ENCODE peak calls at places on chromosomes 16 and 17, in six cellular contexts. One of them, this sample, is unnamed.

GRCh38 chr16:11619327-11619851 is 32.7 kb upstream of the LITAF start:
- DNase-seq in ovary: no peak
- DNase-seq in gastrocnemius medialis: no peak
- DNase-seq in stomach: no peak
- DNase-seq in heart right ventricle: no peak
- DNase-seq in CD8-positive, alpha-beta memory T cell: peak; percentile 68
- DNase-seq in this sample: no peak

GRCh38 chr16:1486551-1487390 is 2.0 kb downstream of the PTX4 start:
- DNase-seq in ovary: no peak
- DNase-seq in gastrocnemius medialis: no peak
- DNase-seq in stomach: no peak
- DNase-seq in heart right ventricle: no peak
- DNase-seq in CD8-positive, alpha-beta memory T cell: no peak
- DNase-seq in this sample: no peak

GRCh38 chr17:40922239-40922638 is 15.2 kb downstream of the KRT23 start:
- DNase-seq in ovary: no peak
- DNase-seq in gastrocnemius medialis: peak; percentile 11
- DNase-seq in stomach: peak; percentile 32
- DNase-seq in heart right ventricle: no peak
- DNase-seq in CD8-positive, alpha-beta memory T cell: no peak
- DNase-seq in this sample: peak; percentile 86

GRCh38 chr16:51418258-51418657 is 267.2 kb upstream of the SALL1 start:
- DNase-seq in ovary: no peak
- DNase-seq in gastrocnemius medialis: no peak
- DNase-seq in stomach: no peak
- DNase-seq in heart right ventricle: no peak
- DNase-seq in CD8-positive, alpha-beta memory T cell: no peak
- DNase-seq in this sample: no peak

GRCh38 chr16:1729445-1729844 is 23.4 kb downstream of the MAPK8IP3 start:
- DNase-seq in ovary: no peak
- DNase-seq in gastrocnemius medialis: no peak
- DNase-seq in stomach: no peak
- DNase-seq in heart right ventricle: no peak
- DNase-seq in CD8-positive, alpha-beta memory T cell: no peak
- DNase-seq in this sample: no peak

GRCh38 chr16:70395345-70395901 is 43.5 kb downstream of the ST3GAL2 start:
- DNase-seq in ovary: no peak
- DNase-seq in gastrocnemius medialis: peak; percentile 29
- DNase-seq in stomach: peak; percentile 77
- DNase-seq in heart right ventricle: peak; percentile 59
- DNase-seq in CD8-positive, alpha-beta memory T cell: peak; percentile 66
- DNase-seq in this sample: peak; percentile 88

GRCh38 chr17:66633322-66633965 is 201.5 kb upstream of the CACNG5 start:
- DNase-seq in ovary: no peak
- DNase-seq in gastrocnemius medialis: no peak
- DNase-seq in stomach: no peak
- DNase-seq in heart right ventricle: no peak
- DNase-seq in CD8-positive, alpha-beta memory T cell: no peak
- DNase-seq in this sample: no peak

GRCh38 chr17:56868716-56869115 is 34.8 kb downstream of the DGKE start:
- DNase-seq in ovary: no peak
- DNase-seq in gastrocnemius medialis: no peak
- DNase-seq in stomach: no peak
- DNase-seq in heart right ventricle: no peak
- DNase-seq in CD8-positive, alpha-beta memory T cell: no peak
- DNase-seq in this sample: no peak

GRCh38 chr16:88066680-88067529 is 115.7 kb downstream of the BANP start:
- DNase-seq in ovary: no peak
- DNase-seq in gastrocnemius medialis: no peak
- DNase-seq in stomach: no peak
- DNase-seq in heart right ventricle: no peak
- DNase-seq in CD8-positive, alpha-beta memory T cell: no peak
- DNase-seq in this sample: peak; percentile 41

GRCh38 chr16:85333744-85334640 is 221.7 kb upstream of the CIBAR2 start:
- DNase-seq in ovary: no peak
- DNase-seq in gastrocnemius medialis: no peak
- DNase-seq in stomach: no peak
- DNase-seq in heart right ventricle: no peak
- DNase-seq in CD8-positive, alpha-beta memory T cell: no peak
- DNase-seq in this sample: no peak

GRCh38 chr16:85335584-85336492 is 223.6 kb upstream of the CIBAR2 start:
- DNase-seq in ovary: no peak
- DNase-seq in gastrocnemius medialis: no peak
- DNase-seq in stomach: no peak
- DNase-seq in heart right ventricle: no peak
- DNase-seq in CD8-positive, alpha-beta memory T cell: no peak
- DNase-seq in this sample: no peak

GRCh38 chr16:85332175-85332574 is 219.9 kb upstream of the CIBAR2 start:
- DNase-seq in ovary: no peak
- DNase-seq in gastrocnemius medialis: no peak
- DNase-seq in stomach: no peak
- DNase-seq in heart right ventricle: no peak
- DNase-seq in CD8-positive, alpha-beta memory T cell: no peak
- DNase-seq in this sample: no peak

GRCh38 chr16:85333337-85333736 is 221.1 kb upstream of the CIBAR2 start:
- DNase-seq in ovary: no peak
- DNase-seq in gastrocnemius medialis: no peak
- DNase-seq in stomach: no peak
- DNase-seq in heart right ventricle: no peak
- DNase-seq in CD8-positive, alpha-beta memory T cell: no peak
- DNase-seq in this sample: no peak

DNA sequence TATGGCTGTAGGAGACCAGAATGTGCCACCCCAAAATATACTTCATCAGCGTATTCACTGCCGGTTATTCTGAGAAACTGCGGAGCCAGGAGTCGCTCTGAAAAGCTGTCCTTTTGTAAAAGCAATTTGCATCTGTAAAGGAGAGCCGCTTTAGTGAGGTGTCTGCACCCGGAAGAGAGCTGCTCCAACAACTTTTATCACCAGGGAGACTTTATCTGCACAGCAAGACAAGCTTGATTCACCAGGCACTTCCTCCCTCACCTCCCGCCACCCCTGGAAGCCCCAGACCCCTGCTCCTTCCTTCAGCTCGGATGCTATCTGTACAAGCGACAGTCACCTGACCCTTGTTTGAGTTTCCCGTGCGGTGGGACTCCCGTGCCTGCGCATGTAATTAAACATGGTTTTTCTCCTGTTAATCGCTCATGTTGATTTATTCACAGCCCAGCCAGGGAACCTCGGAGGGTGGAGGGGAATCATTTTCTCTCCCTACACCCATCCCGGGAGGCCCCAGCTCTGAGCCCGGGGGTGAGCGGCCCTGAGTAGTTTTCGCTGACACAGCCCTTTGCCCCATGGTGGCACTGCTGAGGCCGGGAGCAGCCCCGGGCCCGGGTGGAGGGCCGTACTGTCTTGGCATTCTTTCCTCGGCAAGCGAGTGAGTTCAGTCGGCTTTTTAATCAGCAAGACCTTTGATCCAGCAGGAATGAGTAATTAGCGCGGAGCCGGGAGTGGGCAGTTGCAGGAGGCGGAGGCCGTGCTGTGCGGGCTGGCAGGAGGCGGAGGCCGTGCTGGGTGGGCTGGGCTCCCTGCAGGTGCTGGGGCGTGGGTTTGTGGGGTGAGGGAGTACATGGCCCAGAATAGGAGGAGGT is 222.7 kb upstream of the CIBAR2 start:
- DNase-seq in ovary: no peak
- DNase-seq in gastrocnemius medialis: no peak
- DNase-seq in stomach: peak; percentile 91
- DNase-seq in heart right ventricle: no peak
- DNase-seq in CD8-positive, alpha-beta memory T cell: no peak
- DNase-seq in this sample: no peak
- H3K4me3 ChIP-seq in ovary: no peak overlapping the region
- H3K4me3 ChIP-seq in gastrocnemius medialis: no peak overlapping the region
- H3K4me3 ChIP-seq in stomach: no peak overlapping the region
- H3K4me3 ChIP-seq in heart right ventricle: no peak overlapping the region
- H3K4me3 ChIP-seq in CD8-positive, alpha-beta memory T cell: peak overlapping the region; percentile 17
- H3K4me3 ChIP-seq in this sample: no peak overlapping the region

DNA sequence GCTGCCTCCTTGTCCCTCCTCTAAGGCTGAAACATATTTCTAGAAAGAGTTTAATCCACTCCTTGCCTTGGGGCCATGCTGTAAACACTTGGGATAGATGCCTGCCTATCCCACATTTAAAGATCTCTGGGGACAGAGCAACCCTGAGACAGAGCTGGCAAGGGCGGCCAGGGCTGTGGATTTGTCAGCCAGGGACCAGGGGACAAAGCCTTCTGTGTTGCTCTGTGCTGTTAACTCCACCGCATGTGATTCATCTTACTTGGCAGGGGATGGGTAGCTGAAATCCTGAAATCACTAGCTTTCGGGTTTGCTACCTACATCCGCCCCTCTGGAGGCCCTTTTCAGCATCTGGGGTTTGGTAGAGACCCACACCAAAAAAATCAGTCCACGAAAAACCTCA is 392.9 kb downstream of the SLC39A11 start:
- DNase-seq in ovary: no peak
- DNase-seq in gastrocnemius medialis: no peak
- DNase-seq in stomach: no peak
- DNase-seq in heart right ventricle: no peak
- DNase-seq in CD8-positive, alpha-beta memory T cell: no peak
- DNase-seq in this sample: no peak
- H3K27ac ChIP-seq in ovary: no peak overlapping the region
- H3K27ac ChIP-seq in gastrocnemius medialis: no peak overlapping the region
- H3K27ac ChIP-seq in stomach: no peak overlapping the region
- H3K27ac ChIP-seq in heart right ventricle: no peak overlapping the region
- H3K27ac ChIP-seq in CD8-positive, alpha-beta memory T cell: no peak overlapping the region
- H3K27ac ChIP-seq in this sample: no peak overlapping the region

DNA sequence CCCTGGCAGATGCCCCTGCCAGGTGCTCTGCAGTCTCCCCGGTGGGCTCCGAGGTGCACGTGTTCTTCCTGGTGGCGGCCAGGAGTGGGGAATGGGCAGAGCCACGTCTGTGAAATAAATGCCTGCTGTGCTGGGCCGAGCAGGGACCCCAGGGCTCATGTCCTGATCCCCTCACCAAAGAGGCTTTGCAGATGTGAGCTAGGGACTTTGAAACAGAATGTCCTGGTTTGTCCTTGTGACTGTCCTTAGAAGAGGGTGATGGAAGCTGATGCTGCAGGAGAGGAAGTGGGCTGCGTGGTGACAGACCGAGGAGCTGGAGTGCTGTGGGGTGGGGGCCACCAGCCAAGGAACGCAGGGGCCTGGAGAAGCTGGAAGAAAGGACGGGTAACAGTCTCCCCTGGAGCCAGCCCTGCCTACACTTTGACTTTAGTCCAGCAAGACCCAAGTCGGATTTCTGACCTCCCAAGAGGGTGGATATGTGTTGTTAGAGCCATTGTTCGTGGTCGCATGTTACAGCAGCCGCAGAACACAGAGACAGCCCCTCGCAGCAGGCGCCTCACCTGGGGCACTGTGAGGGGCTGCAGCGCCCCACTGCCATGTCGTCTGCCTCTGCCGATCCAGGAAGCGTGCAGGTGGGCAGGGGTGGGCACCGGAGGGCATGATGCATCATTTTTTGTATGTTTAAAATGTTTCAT is 217.9 kb upstream of the CIBAR2 start:
- DNase-seq in ovary: no peak
- DNase-seq in gastrocnemius medialis: no peak
- DNase-seq in stomach: no peak
- DNase-seq in heart right ventricle: no peak
- DNase-seq in CD8-positive, alpha-beta memory T cell: no peak
- DNase-seq in this sample: no peak
- H3K4me3 ChIP-seq in ovary: no peak overlapping the region
- H3K4me3 ChIP-seq in gastrocnemius medialis: no peak overlapping the region
- H3K4me3 ChIP-seq in stomach: no peak overlapping the region
- H3K4me3 ChIP-seq in heart right ventricle: no peak overlapping the region
- H3K4me3 ChIP-seq in CD8-positive, alpha-beta memory T cell: no peak overlapping the region
- H3K4me3 ChIP-seq in this sample: no peak overlapping the region

GRCh38 chr17:72538443-72538842 is 417.6 kb downstream of the SOX9 start:
- DNase-seq in ovary: no peak
- DNase-seq in gastrocnemius medialis: no peak
- DNase-seq in stomach: no peak
- DNase-seq in heart right ventricle: no peak
- DNase-seq in CD8-positive, alpha-beta memory T cell: no peak
- DNase-seq in this sample: no peak
- H3K27ac ChIP-seq in ovary: no peak overlapping the region
- H3K27ac ChIP-seq in gastrocnemius medialis: no peak overlapping the region
- H3K27ac ChIP-seq in stomach: peak overlapping the region; percentile 74
- H3K27ac ChIP-seq in heart right ventricle: no peak overlapping the region
- H3K27ac ChIP-seq in CD8-positive, alpha-beta memory T cell: no peak overlapping the region
- H3K27ac ChIP-seq in this sample: no peak overlapping the region

GRCh38 chr16:14606102-14606501 is 24.0 kb downstream of the PARN start:
- DNase-seq in ovary: no peak
- DNase-seq in gastrocnemius medialis: no peak
- DNase-seq in stomach: no peak
- DNase-seq in heart right ventricle: no peak
- DNase-seq in CD8-positive, alpha-beta memory T cell: no peak
- DNase-seq in this sample: no peak
- H3K4me3 ChIP-seq in ovary: no peak overlapping the region
- H3K4me3 ChIP-seq in gastrocnemius medialis: no peak overlapping the region
- H3K4me3 ChIP-seq in stomach: no peak overlapping the region
- H3K4me3 ChIP-seq in heart right ventricle: no peak overlapping the region
- H3K4me3 ChIP-seq in CD8-positive, alpha-beta memory T cell: no peak overlapping the region
- H3K4me3 ChIP-seq in this sample: no peak overlapping the region

DNA sequence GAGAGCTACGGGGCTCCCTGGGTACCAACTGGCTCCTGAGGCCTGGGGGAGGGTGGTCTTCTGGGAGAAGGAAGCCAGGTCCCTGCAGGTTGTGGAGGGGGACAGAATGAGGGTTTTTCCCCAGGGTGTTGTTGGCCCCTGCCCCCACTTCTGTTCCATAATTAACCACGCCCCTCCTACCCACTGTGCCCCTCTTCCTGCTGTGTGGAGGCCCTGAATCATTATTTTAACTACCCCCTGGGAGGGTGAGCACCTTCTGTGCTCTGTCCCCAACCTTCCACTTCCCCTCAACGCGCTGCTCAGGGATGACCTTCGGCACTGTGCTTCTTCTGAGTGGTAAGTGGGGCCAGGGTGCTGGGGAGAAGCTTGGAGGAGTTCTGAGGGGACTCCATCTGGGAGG is at the start of gene ITGAD:
- DNase-seq in ovary: no peak
- DNase-seq in gastrocnemius medialis: no peak
- DNase-seq in stomach: no peak
- DNase-seq in heart right ventricle: no peak
- DNase-seq in CD8-positive, alpha-beta memory T cell: peak; percentile 12
- DNase-seq in this sample: peak; percentile 62
- H3K27ac ChIP-seq in ovary: no peak within 1 kb of the TSS
- H3K27ac ChIP-seq in gastrocnemius medialis: no peak within 1 kb of the TSS
- H3K27ac ChIP-seq in stomach: no peak within 1 kb of the TSS
- H3K27ac ChIP-seq in heart right ventricle: no peak within 1 kb of the TSS
- H3K27ac ChIP-seq in CD8-positive, alpha-beta memory T cell: no peak within 1 kb of the TSS
- H3K27ac ChIP-seq in this sample: no peak within 1 kb of the TSS

This sample was measured in aorta.